ENCODE peak calls at places on chromosomes 2 and 18, in nine cellular contexts. One of them, this sample, is unnamed.

GRCh38 chr2:197461073-197461472 is 7.7 kb downstream of the COQ10B start:
- DNase-seq in CD8-positive, alpha-beta T cell: no peak
- DNase-seq in sigmoid colon: no peak
- DNase-seq in left ventricle myocardium inferior: no peak
- DNase-seq in Karpas-422: no peak
- DNase-seq in heart right ventricle: no peak
- DNase-seq in AG04450: no peak
- DNase-seq in psoas muscle: no peak
- DNase-seq in neuronal stem cell: no peak
- DNase-seq in this sample: no peak

GRCh38 chr2:31402388-31402787 is 12.2 kb downstream of the XDH start:
- DNase-seq in CD8-positive, alpha-beta T cell: no peak
- DNase-seq in sigmoid colon: no peak
- DNase-seq in left ventricle myocardium inferior: no peak
- DNase-seq in Karpas-422: no peak
- DNase-seq in heart right ventricle: no peak
- DNase-seq in AG04450: no peak
- DNase-seq in psoas muscle: no peak
- DNase-seq in neuronal stem cell: no peak
- DNase-seq in this sample: no peak

GRCh38 chr2:219022041-219022440 is 19.3 kb downstream of the CFAP65 start:
- DNase-seq in CD8-positive, alpha-beta T cell: no peak
- DNase-seq in sigmoid colon: no peak
- DNase-seq in left ventricle myocardium inferior: no peak
- DNase-seq in Karpas-422: no peak
- DNase-seq in heart right ventricle: no peak
- DNase-seq in AG04450: no peak
- DNase-seq in psoas muscle: peak; percentile 28
- DNase-seq in neuronal stem cell: no peak
- DNase-seq in this sample: no peak

GRCh38 chr2:222025891-222026271 is 272.9 kb downstream of the PAX3 start:
- DNase-seq in CD8-positive, alpha-beta T cell: no peak
- DNase-seq in sigmoid colon: no peak
- DNase-seq in left ventricle myocardium inferior: no peak
- DNase-seq in Karpas-422: no peak
- DNase-seq in heart right ventricle: no peak
- DNase-seq in AG04450: no peak
- DNase-seq in psoas muscle: no peak
- DNase-seq in neuronal stem cell: no peak
- DNase-seq in this sample: no peak

GRCh38 chr2:170176212-170176611 is 1.7 kb upstream of the MYO3B start:
- DNase-seq in CD8-positive, alpha-beta T cell: no peak
- DNase-seq in sigmoid colon: no peak
- DNase-seq in left ventricle myocardium inferior: no peak
- DNase-seq in Karpas-422: no peak
- DNase-seq in heart right ventricle: no peak
- DNase-seq in AG04450: no peak
- DNase-seq in psoas muscle: no peak
- DNase-seq in neuronal stem cell: no peak
- DNase-seq in this sample: no peak

GRCh38 chr2:105144941-105145300 is 96.6 kb upstream of the GPR45 start:
- DNase-seq in CD8-positive, alpha-beta T cell: no peak
- DNase-seq in sigmoid colon: no peak
- DNase-seq in left ventricle myocardium inferior: no peak
- DNase-seq in Karpas-422: no peak
- DNase-seq in heart right ventricle: no peak
- DNase-seq in AG04450: no peak
- DNase-seq in psoas muscle: no peak
- DNase-seq in neuronal stem cell: no peak
- DNase-seq in this sample: no peak

GRCh38 chr2:188369365-188369764 is 77.7 kb downstream of the GULP1 start:
- DNase-seq in CD8-positive, alpha-beta T cell: no peak
- DNase-seq in sigmoid colon: no peak
- DNase-seq in left ventricle myocardium inferior: no peak
- DNase-seq in Karpas-422: peak; percentile 63
- DNase-seq in heart right ventricle: no peak
- DNase-seq in AG04450: no peak
- DNase-seq in psoas muscle: no peak
- DNase-seq in neuronal stem cell: peak; percentile 14
- DNase-seq in this sample: peak; percentile 16

GRCh38 chr18:48770243-48770642 is 180.5 kb downstream of the SMAD7 start:
- DNase-seq in CD8-positive, alpha-beta T cell: no peak
- DNase-seq in sigmoid colon: no peak
- DNase-seq in left ventricle myocardium inferior: no peak
- DNase-seq in Karpas-422: no peak
- DNase-seq in heart right ventricle: no peak
- DNase-seq in AG04450: no peak
- DNase-seq in psoas muscle: no peak
- DNase-seq in neuronal stem cell: no peak
- DNase-seq in this sample: no peak

GRCh38 chr18:48680339-48680738 is 141.5 kb downstream of the CTIF start:
- DNase-seq in CD8-positive, alpha-beta T cell: no peak
- DNase-seq in sigmoid colon: no peak
- DNase-seq in left ventricle myocardium inferior: no peak
- DNase-seq in Karpas-422: no peak
- DNase-seq in heart right ventricle: peak; percentile 37
- DNase-seq in AG04450: no peak
- DNase-seq in psoas muscle: no peak
- DNase-seq in neuronal stem cell: no peak
- DNase-seq in this sample: peak; percentile 42

GRCh38 chr2:36626071-36626470 is 28.1 kb upstream of the FEZ2 start:
- DNase-seq in CD8-positive, alpha-beta T cell: no peak
- DNase-seq in sigmoid colon: no peak
- DNase-seq in left ventricle myocardium inferior: no peak
- DNase-seq in Karpas-422: no peak
- DNase-seq in heart right ventricle: no peak
- DNase-seq in AG04450: no peak
- DNase-seq in psoas muscle: no peak
- DNase-seq in neuronal stem cell: no peak
- DNase-seq in this sample: no peak

GRCh38 chr2:134718095-134718955 is 475 bp downstream of the TMEM163 start:
- DNase-seq in CD8-positive, alpha-beta T cell: peak; percentile 55
- DNase-seq in sigmoid colon: no peak
- DNase-seq in left ventricle myocardium inferior: peak; percentile 18
- DNase-seq in Karpas-422: peak; percentile 48
- DNase-seq in heart right ventricle: peak; percentile 30
- DNase-seq in AG04450: no peak
- DNase-seq in psoas muscle: no peak
- DNase-seq in neuronal stem cell: peak; percentile 27
- DNase-seq in this sample: no peak

GRCh38 chr18:9663377-9663776 is 44.7 kb upstream of the RAB31 start:
- DNase-seq in CD8-positive, alpha-beta T cell: no peak
- DNase-seq in sigmoid colon: no peak
- DNase-seq in left ventricle myocardium inferior: no peak
- DNase-seq in Karpas-422: peak; percentile 14
- DNase-seq in heart right ventricle: no peak
- DNase-seq in AG04450: no peak
- DNase-seq in psoas muscle: no peak
- DNase-seq in neuronal stem cell: no peak
- DNase-seq in this sample: no peak

GRCh38 chr2:214899751-214900150 is 90.3 kb upstream of the BARD1 start:
- DNase-seq in CD8-positive, alpha-beta T cell: no peak
- DNase-seq in sigmoid colon: no peak
- DNase-seq in left ventricle myocardium inferior: no peak
- DNase-seq in Karpas-422: no peak
- DNase-seq in heart right ventricle: no peak
- DNase-seq in AG04450: no peak
- DNase-seq in psoas muscle: no peak
- DNase-seq in neuronal stem cell: no peak
- DNase-seq in this sample: no peak

GRCh38 chr2:203200866-203201265 is 38.0 kb upstream of the CYP20A1 start:
- DNase-seq in CD8-positive, alpha-beta T cell: no peak
- DNase-seq in sigmoid colon: no peak
- DNase-seq in left ventricle myocardium inferior: no peak
- DNase-seq in Karpas-422: no peak
- DNase-seq in heart right ventricle: no peak
- DNase-seq in AG04450: no peak
- DNase-seq in psoas muscle: no peak
- DNase-seq in neuronal stem cell: no peak
- DNase-seq in this sample: no peak

GRCh38 chr2:221166283-221166682 is 405.8 kb downstream of the EPHA4 start:
- DNase-seq in CD8-positive, alpha-beta T cell: no peak
- DNase-seq in sigmoid colon: no peak
- DNase-seq in left ventricle myocardium inferior: no peak
- DNase-seq in Karpas-422: peak; percentile 81
- DNase-seq in heart right ventricle: no peak
- DNase-seq in AG04450: no peak
- DNase-seq in psoas muscle: peak; percentile 52
- DNase-seq in neuronal stem cell: no peak
- DNase-seq in this sample: no peak

GRCh38 chr2:105393373-105394055 is 5.3 kb downstream of the FHL2 start:
- DNase-seq in CD8-positive, alpha-beta T cell: no peak
- DNase-seq in sigmoid colon: no peak
- DNase-seq in left ventricle myocardium inferior: peak; percentile 53
- DNase-seq in Karpas-422: no peak
- DNase-seq in heart right ventricle: no peak
- DNase-seq in AG04450: no peak
- DNase-seq in psoas muscle: peak; percentile 63
- DNase-seq in neuronal stem cell: no peak
- DNase-seq in this sample: no peak

GRCh38 chr18:26233208-26233607 is 7.0 kb downstream of the TAF4B start:
- DNase-seq in CD8-positive, alpha-beta T cell: no peak
- DNase-seq in sigmoid colon: no peak
- DNase-seq in left ventricle myocardium inferior: no peak
- DNase-seq in Karpas-422: no peak
- DNase-seq in heart right ventricle: no peak
- DNase-seq in AG04450: no peak
- DNase-seq in psoas muscle: no peak
- DNase-seq in neuronal stem cell: no peak
- DNase-seq in this sample: no peak

GRCh38 chr2:63840081-63840784 is 1.5 kb upstream of the UGP2 start:
- DNase-seq in CD8-positive, alpha-beta T cell: no peak
- DNase-seq in sigmoid colon: no peak
- DNase-seq in left ventricle myocardium inferior: no peak
- DNase-seq in Karpas-422: peak; percentile 94
- DNase-seq in heart right ventricle: no peak
- DNase-seq in AG04450: no peak
- DNase-seq in psoas muscle: no peak
- DNase-seq in neuronal stem cell: peak; percentile 74
- DNase-seq in this sample: no peak

GRCh38 chr2:233350708-233351107 is 3.6 kb upstream of the DGKD start:
- DNase-seq in CD8-positive, alpha-beta T cell: no peak
- DNase-seq in sigmoid colon: no peak
- DNase-seq in left ventricle myocardium inferior: no peak
- DNase-seq in Karpas-422: no peak
- DNase-seq in heart right ventricle: no peak
- DNase-seq in AG04450: peak; percentile 42
- DNase-seq in psoas muscle: no peak
- DNase-seq in neuronal stem cell: no peak
- DNase-seq in this sample: peak; percentile 18

GRCh38 chr2:219513787-219514186 is 495 bp upstream of the ASIC4 start:
- DNase-seq in CD8-positive, alpha-beta T cell: no peak
- DNase-seq in sigmoid colon: no peak
- DNase-seq in left ventricle myocardium inferior: no peak
- DNase-seq in Karpas-422: no peak
- DNase-seq in heart right ventricle: no peak
- DNase-seq in AG04450: no peak
- DNase-seq in psoas muscle: no peak
- DNase-seq in neuronal stem cell: no peak
- DNase-seq in this sample: no peak

GRCh38 chr18:42092848-42093247 is 137.8 kb downstream of the PIK3C3 start:
- DNase-seq in CD8-positive, alpha-beta T cell: no peak
- DNase-seq in sigmoid colon: no peak
- DNase-seq in left ventricle myocardium inferior: no peak
- DNase-seq in Karpas-422: no peak
- DNase-seq in heart right ventricle: no peak
- DNase-seq in AG04450: no peak
- DNase-seq in psoas muscle: no peak
- DNase-seq in neuronal stem cell: no peak
- DNase-seq in this sample: no peak

GRCh38 chr18:40708726-40709125 is 1246.3 kb upstream of the PIK3C3 start:
- DNase-seq in CD8-positive, alpha-beta T cell: no peak
- DNase-seq in sigmoid colon: no peak
- DNase-seq in left ventricle myocardium inferior: no peak
- DNase-seq in Karpas-422: no peak
- DNase-seq in heart right ventricle: no peak
- DNase-seq in AG04450: no peak
- DNase-seq in psoas muscle: no peak
- DNase-seq in neuronal stem cell: no peak
- DNase-seq in this sample: no peak

GRCh38 chr2:189559579-189560272 is 20.9 kb downstream of the SLC40A1 start:
- DNase-seq in CD8-positive, alpha-beta T cell: no peak
- DNase-seq in sigmoid colon: no peak
- DNase-seq in left ventricle myocardium inferior: peak; percentile 42
- DNase-seq in Karpas-422: no peak
- DNase-seq in heart right ventricle: peak; percentile 23
- DNase-seq in AG04450: no peak
- DNase-seq in psoas muscle: no peak
- DNase-seq in neuronal stem cell: no peak
- DNase-seq in this sample: no peak
- H3K27ac ChIP-seq in CD8-positive, alpha-beta T cell: no peak overlapping the region
- H3K27ac ChIP-seq in sigmoid colon: no peak overlapping the region
- H3K27ac ChIP-seq in left ventricle myocardium inferior: peak overlapping the region; percentile 66
- H3K27ac ChIP-seq in Karpas-422: no peak overlapping the region
- H3K27ac ChIP-seq in heart right ventricle: no peak overlapping the region
- H3K27ac ChIP-seq in AG04450: no peak overlapping the region
- H3K27ac ChIP-seq in psoas muscle: no peak overlapping the region
- H3K27ac ChIP-seq in neuronal stem cell: no peak overlapping the region
- H3K27ac ChIP-seq in this sample: no peak overlapping the region

GRCh38 chr2:217794133-217794986 is 208.4 kb downstream of the TNS1 start:
- DNase-seq in CD8-positive, alpha-beta T cell: peak; percentile 45
- DNase-seq in sigmoid colon: peak; percentile 60
- DNase-seq in left ventricle myocardium inferior: no peak
- DNase-seq in Karpas-422: no peak
- DNase-seq in heart right ventricle: no peak
- DNase-seq in AG04450: no peak
- DNase-seq in psoas muscle: no peak
- DNase-seq in neuronal stem cell: no peak
- DNase-seq in this sample: no peak
- H3K27ac ChIP-seq in CD8-positive, alpha-beta T cell: no peak overlapping the region
- H3K27ac ChIP-seq in sigmoid colon: peak overlapping the region; percentile 15
- H3K27ac ChIP-seq in left ventricle myocardium inferior: no peak overlapping the region
- H3K27ac ChIP-seq in Karpas-422: no peak overlapping the region
- H3K27ac ChIP-seq in heart right ventricle: no peak overlapping the region
- H3K27ac ChIP-seq in AG04450: no peak overlapping the region
- H3K27ac ChIP-seq in psoas muscle: no peak overlapping the region
- H3K27ac ChIP-seq in neuronal stem cell: no peak overlapping the region
- H3K27ac ChIP-seq in this sample: no peak overlapping the region

DNA sequence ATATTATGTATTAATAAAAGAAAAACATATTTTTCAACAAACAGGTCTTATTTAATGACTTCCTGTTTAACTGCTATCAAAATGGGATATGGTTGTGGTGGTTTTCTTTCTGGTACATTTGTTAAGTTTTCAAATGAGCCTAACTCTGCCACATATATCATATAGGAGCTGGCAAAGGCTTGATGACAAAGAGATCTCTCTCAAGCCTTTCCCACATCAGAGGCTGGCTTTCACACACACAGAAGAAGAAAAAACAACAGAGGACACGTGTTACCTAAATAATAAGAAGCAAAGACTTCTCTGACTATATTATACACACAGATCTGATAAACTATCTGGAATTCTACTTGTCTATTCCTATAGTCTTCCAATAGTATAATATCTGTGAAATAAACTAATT is 46.1 kb downstream of the CFAP36 start:
- DNase-seq in CD8-positive, alpha-beta T cell: no peak
- DNase-seq in sigmoid colon: no peak
- DNase-seq in left ventricle myocardium inferior: no peak
- DNase-seq in Karpas-422: no peak
- DNase-seq in heart right ventricle: no peak
- DNase-seq in AG04450: no peak
- DNase-seq in psoas muscle: no peak
- DNase-seq in neuronal stem cell: no peak
- DNase-seq in this sample: no peak
- H3K27ac ChIP-seq in CD8-positive, alpha-beta T cell: no peak overlapping the region
- H3K27ac ChIP-seq in sigmoid colon: no peak overlapping the region
- H3K27ac ChIP-seq in left ventricle myocardium inferior: no peak overlapping the region
- H3K27ac ChIP-seq in Karpas-422: no peak overlapping the region
- H3K27ac ChIP-seq in heart right ventricle: no peak overlapping the region
- H3K27ac ChIP-seq in AG04450: no peak overlapping the region
- H3K27ac ChIP-seq in psoas muscle: no peak overlapping the region
- H3K27ac ChIP-seq in neuronal stem cell: no peak overlapping the region
- H3K27ac ChIP-seq in this sample: no peak overlapping the region

GRCh38 chr2:173216055-173216454 is 138.6 kb upstream of the CDCA7 start:
- DNase-seq in CD8-positive, alpha-beta T cell: no peak
- DNase-seq in sigmoid colon: no peak
- DNase-seq in left ventricle myocardium inferior: no peak
- DNase-seq in Karpas-422: peak; percentile 14
- DNase-seq in heart right ventricle: no peak
- DNase-seq in AG04450: no peak
- DNase-seq in psoas muscle: no peak
- DNase-seq in neuronal stem cell: no peak
- DNase-seq in this sample: no peak
- H3K27ac ChIP-seq in CD8-positive, alpha-beta T cell: no peak overlapping the region
- H3K27ac ChIP-seq in sigmoid colon: peak overlapping the region; percentile 66
- H3K27ac ChIP-seq in left ventricle myocardium inferior: peak overlapping the region; percentile 56
- H3K27ac ChIP-seq in Karpas-422: no peak overlapping the region
- H3K27ac ChIP-seq in heart right ventricle: no peak overlapping the region
- H3K27ac ChIP-seq in AG04450: no peak overlapping the region
- H3K27ac ChIP-seq in psoas muscle: peak overlapping the region; percentile 86
- H3K27ac ChIP-seq in neuronal stem cell: no peak overlapping the region
- H3K27ac ChIP-seq in this sample: no peak overlapping the region